ENCODE peak calls at places on chromosomes 13 and 19, in six cellular contexts. X is activated T-cell treated with anti-CD3 and anti-CD28 coated beads, Interleukin-2, amount 50 U/mL, for 4 hours; D is PC-3; K is retina; A is AG09309; T is brain microvascular endothelial cell. R is an unnamed sample.
A peak's percentile ranks its signal among the peaks of the same experiment; 100 is the strongest.

GRCh38 chr13:109331898-109332297 is 454.5 kb downstream of the IRS2 start:
- DNase-seq in X (no peak), D (peak; percentile 42), K (peak; percentile 14), A (peak; percentile 51), T (peak; percentile 90), R (no peak)

GRCh38 chr19:45505151-45505995 is 1.9 kb upstream of the VASP start:
- DNase-seq in X (no peak), D (no peak), K (no peak), A (no peak), T (peak; percentile 54), R (no peak)

GRCh38 chr13:33202644-33203169 is 82.8 kb downstream of the STARD13 start:
- DNase-seq in X (no peak), D (no peak), K (no peak), A (no peak), T (no peak), R (no peak)

GRCh38 chr13:60335531-60335930 is 61.5 kb upstream of the TDRD3 start:
- DNase-seq in X (no peak), D (peak; percentile 16), K (no peak), A (no peak), T (no peak), R (no peak)

GRCh38 chr13:27789495-27790303 is 2.6 kb upstream of the GSX1 start:
- DNase-seq in X (no peak), D (no peak), K (no peak), A (no peak), T (no peak), R (no peak)

GRCh38 chr13:50130686-50131051 is 115.4 kb downstream of the KCNRG start:
- DNase-seq in X (peak; percentile 6), D (peak; percentile 21), K (no peak), A (no peak), T (peak; percentile 53), R (no peak)

GRCh38 chr13:98349731-98350305 is 172.7 kb upstream of the RNF113B start:
- DNase-seq in X (no peak), D (no peak), K (peak; percentile 43), A (no peak), T (no peak), R (no peak)

GRCh38 chr19:1045247-1045603 is 5.3 kb downstream of the ABCA7 start:
- DNase-seq in X (peak; percentile 41), D (peak; percentile 66), K (no peak), A (no peak), T (no peak), R (no peak)

GRCh38 chr19:38394488-38394887 is 6.0 kb downstream of the SPRED3 start:
- DNase-seq in X (peak; percentile 61), D (no peak), K (peak; percentile 64), A (no peak), T (peak; percentile 25), R (peak; percentile 77)

GRCh38 chr19:15015946-15016542 is 33.2 kb upstream of the CASP14 start:
- DNase-seq in X (no peak), D (peak; percentile 42), K (peak; percentile 44), A (no peak), T (no peak), R (no peak)

GRCh38 chr13:83325454-83325853 is 556.8 kb downstream of the SLITRK1 start:
- DNase-seq in X (no peak), D (peak; percentile 69), K (no peak), A (peak; percentile 52), T (peak; percentile 46), R (no peak)

GRCh38 chr19:18326772-18327171 is 3.9 kb upstream of the LSM4 start:
- DNase-seq in X (no peak), D (no peak), K (no peak), A (no peak), T (no peak), R (no peak)

GRCh38 chr13:21673592-21674270 is 2.9 kb downstream of the FGF9 start:
- DNase-seq in X (peak; percentile 21), D (peak; percentile 42), K (peak; percentile 88), A (no peak), T (no peak), R (no peak)

GRCh38 chr13:28532226-28533048 is 37.5 kb upstream of the FLT1 start:
- DNase-seq in X (no peak), D (no peak), K (peak; percentile 77), A (no peak), T (no peak), R (no peak)

GRCh38 chr13:102774596-102775375 is 1.2 kb upstream of the TEX30 start:
- DNase-seq in X (no peak), D (no peak), K (no peak), A (no peak), T (no peak), R (no peak)

GRCh38 chr13:57925250-57925649 is 293.7 kb downstream of the PCDH17 start:
- DNase-seq in X (no peak), D (peak; percentile 1), K (no peak), A (no peak), T (no peak), R (no peak)

GRCh38 chr19:13794388-13794751 is 873 bp upstream of the ZSWIM4 start:
- DNase-seq in X (no peak), D (peak; percentile 63), K (no peak), A (peak; percentile 83), T (peak; percentile 93), R (no peak)

GRCh38 chr19:1651548-1652394 is 644 bp downstream of the TCF3 start:
- DNase-seq in X (peak; percentile 42), D (no peak), K (peak; percentile 67), A (no peak), T (no peak), R (no peak)

GRCh38 chr19:14048439-14049153 is 13.3 kb downstream of the PALM3 start:
- DNase-seq in X (peak; percentile 81), D (peak; percentile 60), K (no peak), A (no peak), T (peak; percentile 16), R (no peak)

GRCh38 chr13:36193151-36193855 is 21.1 kb downstream of the SOHLH2 start:
- DNase-seq in X (no peak), D (peak; percentile 63), K (peak; percentile 42), A (peak; percentile 8), T (peak; percentile 52), R (no peak)

GRCh38 chr19:45613926-45614725 is 12.1 kb upstream of the GPR4 start:
- DNase-seq in X (no peak), D (peak; percentile 92), K (no peak), A (peak; percentile 85), T (peak; percentile 89), R (no peak)

GRCh38 chr19:18929311-18929710 is 9.8 kb downstream of the DDX49 start:
- DNase-seq in X (no peak), D (no peak), K (no peak), A (no peak), T (no peak), R (no peak)

GRCh38 chr13:78046349-78046748 is 127.7 kb upstream of the EDNRB start:
- DNase-seq in X (no peak), D (no peak), K (no peak), A (no peak), T (no peak), R (no peak)

GRCh38 chr13:112839347-112840105 is 129.5 kb upstream of the MCF2L start:
- DNase-seq in X (no peak), D (no peak), K (no peak), A (peak; percentile 83), T (peak; percentile 25), R (no peak)

GRCh38 chr19:46729696-46730095 is 12.8 kb upstream of the PRKD2 start:
- DNase-seq in X (no peak), D (no peak), K (no peak), A (no peak), T (no peak), R (no peak)

GRCh38 chr19:17282488-17283256 is 971 bp downstream of the ANKLE1 start:
- DNase-seq in X (peak; percentile 73), D (peak; percentile 87), K (peak; percentile 97), A (no peak), T (peak; percentile 61), R (no peak)

GRCh38 chr19:39679056-39679790 is 23.5 kb downstream of the LGALS16 start:
- DNase-seq in X (no peak), D (no peak), K (no peak), A (no peak), T (no peak), R (no peak)

GRCh38 chr19:28313633-28314032 is 899.3 kb downstream of the UQCRFS1 start:
- DNase-seq in X (no peak), D (peak; percentile 2), K (no peak), A (peak; percentile 88), T (peak; percentile 39), R (no peak)

GRCh38 chr13:91211548-91211947 is 135.9 kb upstream of the MIR17HG start:
- DNase-seq in X (no peak), D (no peak), K (no peak), A (no peak), T (no peak), R (no peak)